ENCODE peak calls at places on chromosomes 13 and 19, in five cellular contexts. One of them, this sample, is unnamed.

GRCh38 chr13:24178847-24179845 is 18.6 kb downstream of the SPATA13 start:
- DNase-seq in NCI-H345: no peak
- DNase-seq in EL: peak; percentile 29
- DNase-seq in ecto neural progenitor cell: no peak
- DNase-seq in activated naive CD4-positive, alpha-beta T cell treated with anti-CD3 and anti-CD28 coated beads for 36 hours: no peak
- DNase-seq in this sample: peak; percentile 21

GRCh38 chr13:39401091-39401647 is 201.8 kb downstream of the LHFPL6 start:
- DNase-seq in activated naive CD4-positive, alpha-beta T cell treated with anti-CD3 and anti-CD28 coated beads for 36 hours: no peak
- DNase-seq in ecto neural progenitor cell: no peak
- DNase-seq in NCI-H345: peak; percentile 9
- DNase-seq in EL: no peak
- DNase-seq in this sample: no peak

GRCh38 chr13:80168089-80168850 is 172.7 kb downstream of the SPRY2 start:
- DNase-seq in NCI-H345: no peak
- DNase-seq in ecto neural progenitor cell: no peak
- DNase-seq in EL: peak; percentile 13
- DNase-seq in activated naive CD4-positive, alpha-beta T cell treated with anti-CD3 and anti-CD28 coated beads for 36 hours: no peak
- DNase-seq in this sample: no peak

GRCh38 chr13:98879127-98879520 is 98.7 kb downstream of the DOCK9 start:
- DNase-seq in ecto neural progenitor cell: no peak
- DNase-seq in activated naive CD4-positive, alpha-beta T cell treated with anti-CD3 and anti-CD28 coated beads for 36 hours: no peak
- DNase-seq in NCI-H345: no peak
- DNase-seq in EL: no peak
- DNase-seq in this sample: no peak

GRCh38 chr13:84279166-84279565 is 396.9 kb upstream of the SLITRK1 start:
- DNase-seq in activated naive CD4-positive, alpha-beta T cell treated with anti-CD3 and anti-CD28 coated beads for 36 hours: no peak
- DNase-seq in ecto neural progenitor cell: no peak
- DNase-seq in NCI-H345: no peak
- DNase-seq in EL: peak; percentile 70
- DNase-seq in this sample: no peak

GRCh38 chr19:41353466-41354342 is at the start of gene TGFB1:
- DNase-seq in NCI-H345: peak; percentile 32
- DNase-seq in activated naive CD4-positive, alpha-beta T cell treated with anti-CD3 and anti-CD28 coated beads for 36 hours: peak; percentile 94
- DNase-seq in EL: peak; percentile 90
- DNase-seq in ecto neural progenitor cell: peak; percentile 84
- DNase-seq in this sample: peak; percentile 84

GRCh38 chr13:103275079-103275478 is 208.9 kb upstream of the SLC10A2 start:
- DNase-seq in ecto neural progenitor cell: no peak
- DNase-seq in EL: no peak
- DNase-seq in activated naive CD4-positive, alpha-beta T cell treated with anti-CD3 and anti-CD28 coated beads for 36 hours: no peak
- DNase-seq in NCI-H345: no peak
- DNase-seq in this sample: no peak

GRCh38 chr19:33826521-33826920 is 29.9 kb downstream of the KCTD15 start:
- DNase-seq in EL: no peak
- DNase-seq in activated naive CD4-positive, alpha-beta T cell treated with anti-CD3 and anti-CD28 coated beads for 36 hours: no peak
- DNase-seq in ecto neural progenitor cell: peak; percentile 27
- DNase-seq in NCI-H345: no peak
- DNase-seq in this sample: no peak

GRCh38 chr13:114047358-114047881 is 73.5 kb upstream of the C13orf46 start:
- DNase-seq in EL: no peak
- DNase-seq in activated naive CD4-positive, alpha-beta T cell treated with anti-CD3 and anti-CD28 coated beads for 36 hours: no peak
- DNase-seq in ecto neural progenitor cell: no peak
- DNase-seq in NCI-H345: no peak
- DNase-seq in this sample: no peak

GRCh38 chr13:113884821-113885220 is 20.9 kb upstream of the GAS6 start:
- DNase-seq in EL: no peak
- DNase-seq in NCI-H345: no peak
- DNase-seq in activated naive CD4-positive, alpha-beta T cell treated with anti-CD3 and anti-CD28 coated beads for 36 hours: no peak
- DNase-seq in ecto neural progenitor cell: no peak
- DNase-seq in this sample: no peak

GRCh38 chr19:50358483-50359431 is 6.7 kb downstream of the NAPSA start:
- DNase-seq in NCI-H345: peak; percentile 70
- DNase-seq in activated naive CD4-positive, alpha-beta T cell treated with anti-CD3 and anti-CD28 coated beads for 36 hours: peak; percentile 76
- DNase-seq in EL: peak; percentile 14
- DNase-seq in ecto neural progenitor cell: no peak
- DNase-seq in this sample: no peak

GRCh38 chr19:33236696-33237390 is 11.2 kb upstream of the SLC7A10 start:
- DNase-seq in ecto neural progenitor cell: no peak
- DNase-seq in EL: no peak
- DNase-seq in activated naive CD4-positive, alpha-beta T cell treated with anti-CD3 and anti-CD28 coated beads for 36 hours: no peak
- DNase-seq in NCI-H345: no peak
- DNase-seq in this sample: no peak

GRCh38 chr19:54478677-54479266 is 5.7 kb upstream of the CDC42EP5 start:
- DNase-seq in ecto neural progenitor cell: peak; percentile 79
- DNase-seq in activated naive CD4-positive, alpha-beta T cell treated with anti-CD3 and anti-CD28 coated beads for 36 hours: peak; percentile 50
- DNase-seq in NCI-H345: peak; percentile 16
- DNase-seq in EL: peak; percentile 42
- DNase-seq in this sample: peak; percentile 55

GRCh38 chr13:23087884-23088283 is 92.9 kb upstream of the SGCG start:
- DNase-seq in NCI-H345: no peak
- DNase-seq in EL: peak; percentile 36
- DNase-seq in activated naive CD4-positive, alpha-beta T cell treated with anti-CD3 and anti-CD28 coated beads for 36 hours: peak; percentile 28
- DNase-seq in ecto neural progenitor cell: no peak
- DNase-seq in this sample: no peak

GRCh38 chr19:57026476-57026875 is 93.3 kb upstream of the USP29 start:
- DNase-seq in ecto neural progenitor cell: no peak
- DNase-seq in activated naive CD4-positive, alpha-beta T cell treated with anti-CD3 and anti-CD28 coated beads for 36 hours: no peak
- DNase-seq in EL: no peak
- DNase-seq in NCI-H345: no peak
- DNase-seq in this sample: no peak

GRCh38 chr19:50728084-50728737 is 5.0 kb downstream of the CLEC11A start:
- DNase-seq in activated naive CD4-positive, alpha-beta T cell treated with anti-CD3 and anti-CD28 coated beads for 36 hours: peak; percentile 90
- DNase-seq in NCI-H345: no peak
- DNase-seq in ecto neural progenitor cell: peak; percentile 96
- DNase-seq in EL: peak; percentile 66
- DNase-seq in this sample: no peak

GRCh38 chr19:45385392-45386221 is 15.2 kb upstream of the ERCC2 start:
- DNase-seq in EL: no peak
- DNase-seq in activated naive CD4-positive, alpha-beta T cell treated with anti-CD3 and anti-CD28 coated beads for 36 hours: no peak
- DNase-seq in ecto neural progenitor cell: no peak
- DNase-seq in NCI-H345: no peak
- DNase-seq in this sample: no peak

GRCh38 chr13:37715606-37716015 is 117.0 kb upstream of the POSTN start:
- DNase-seq in activated naive CD4-positive, alpha-beta T cell treated with anti-CD3 and anti-CD28 coated beads for 36 hours: no peak
- DNase-seq in EL: peak; percentile 91
- DNase-seq in NCI-H345: no peak
- DNase-seq in ecto neural progenitor cell: no peak
- DNase-seq in this sample: peak; percentile 31

GRCh38 chr19:54230031-54230430 is 7.2 kb upstream of the LILRB3 start:
- DNase-seq in EL: no peak
- DNase-seq in NCI-H345: no peak
- DNase-seq in ecto neural progenitor cell: no peak
- DNase-seq in activated naive CD4-positive, alpha-beta T cell treated with anti-CD3 and anti-CD28 coated beads for 36 hours: no peak
- DNase-seq in this sample: no peak

GRCh38 chr19:15928321-15928720 is 6.0 kb downstream of the CYP4F11 start:
- DNase-seq in ecto neural progenitor cell: no peak
- DNase-seq in NCI-H345: no peak
- DNase-seq in EL: no peak
- DNase-seq in activated naive CD4-positive, alpha-beta T cell treated with anti-CD3 and anti-CD28 coated beads for 36 hours: no peak
- DNase-seq in this sample: no peak

GRCh38 chr13:49020940-49021548 is 45.3 kb downstream of the FNDC3A start:
- DNase-seq in ecto neural progenitor cell: no peak
- DNase-seq in EL: peak; percentile 29
- DNase-seq in NCI-H345: no peak
- DNase-seq in activated naive CD4-positive, alpha-beta T cell treated with anti-CD3 and anti-CD28 coated beads for 36 hours: no peak
- DNase-seq in this sample: peak; percentile 46

GRCh38 chr19:3210347-3211017 is 14.0 kb upstream of the CELF5 start:
- DNase-seq in NCI-H345: peak; percentile 4
- DNase-seq in activated naive CD4-positive, alpha-beta T cell treated with anti-CD3 and anti-CD28 coated beads for 36 hours: peak; percentile 83
- DNase-seq in EL: peak; percentile 37
- DNase-seq in ecto neural progenitor cell: peak; percentile 66
- DNase-seq in this sample: peak; percentile 60

GRCh38 chr19:45215391-45216191 is 29.6 kb downstream of the EXOC3L2 start:
- DNase-seq in ecto neural progenitor cell: no peak
- DNase-seq in EL: no peak
- DNase-seq in NCI-H345: no peak
- DNase-seq in activated naive CD4-positive, alpha-beta T cell treated with anti-CD3 and anti-CD28 coated beads for 36 hours: no peak
- DNase-seq in this sample: peak; percentile 36

GRCh38 chr19:10408511-10409291 is 5.4 kb upstream of the CDC37 start:
- DNase-seq in activated naive CD4-positive, alpha-beta T cell treated with anti-CD3 and anti-CD28 coated beads for 36 hours: peak; percentile 76
- DNase-seq in EL: no peak
- DNase-seq in ecto neural progenitor cell: no peak
- DNase-seq in NCI-H345: no peak
- DNase-seq in this sample: no peak

GRCh38 chr13:72293206-72293605 is 426.2 kb upstream of the DACH1 start:
- DNase-seq in activated naive CD4-positive, alpha-beta T cell treated with anti-CD3 and anti-CD28 coated beads for 36 hours: no peak
- DNase-seq in NCI-H345: no peak
- DNase-seq in EL: peak; percentile 13
- DNase-seq in ecto neural progenitor cell: no peak
- DNase-seq in this sample: no peak